ENCODE peak calls at places on chromosomes 1 and 21, in eight cellular contexts. A is sigmoid colon, X is stomach, W is K562, Z is breast epithelium, I is esophagus muscularis mucosa, K is transverse colon, E is GM12878. V is an unnamed sample.

GRCh38 chr21:14712121-14712520 is 166.0 kb upstream of the SAMSN1 start:
- DNase-seq in E (no peak), A (no peak), X (no peak), Z (no peak), K (no peak), W (no peak), I (no peak), V (no peak)

GRCh38 chr1:234433563-234434285 is 45.3 kb downstream of the TARBP1 start:
- DNase-seq in E (peak), A (no peak), X (no peak), Z (no peak), K (no peak), I (no peak), W (peak), V (no peak)

GRCh38 chr21:16079830-16080229 is 350.0 kb downstream of the USP25 start:
- DNase-seq in X (no peak), Z (no peak), W (no peak), K (no peak), E (no peak), A (no peak), I (no peak), V (no peak)

GRCh38 chr1:15501208-15502032 is 22.6 kb downstream of the CASP9 start:
- DNase-seq in W (peak), K (peak), A (no peak), X (peak), Z (no peak), I (no peak), E (no peak), V (peak)

GRCh38 chr21:46213620-46214286 is 14.8 kb downstream of the LSS start:
- DNase-seq in E (no peak), A (peak), K (no peak), Z (peak), W (no peak), I (no peak), X (no peak), V (no peak)

GRCh38 chr1:104671684-104672353 is 922.1 kb downstream of the AMY1C start:
- DNase-seq in K (no peak), W (no peak), E (no peak), A (no peak), X (no peak), Z (no peak), I (no peak), V (no peak)

GRCh38 chr1:239302716-239303115 is 83.7 kb upstream of the CHRM3 start:
- DNase-seq in X (no peak), I (no peak), E (no peak), K (no peak), A (no peak), Z (no peak), W (no peak), V (no peak)

GRCh38 chr1:76782777-76783176 is 84.5 kb upstream of the ST6GALNAC5 start:
- DNase-seq in K (no peak), Z (no peak), I (peak), E (no peak), A (no peak), X (no peak), W (no peak), V (no peak)

GRCh38 chr1:39411526-39411925 is 79.9 kb upstream of the BMP8A start:
- DNase-seq in A (no peak), I (no peak), Z (no peak), X (no peak), K (no peak), W (no peak), E (no peak), V (no peak)

GRCh38 chr1:109113787-109114568 is at the start of gene ELAPOR1:
- DNase-seq in E (no peak), W (no peak), A (no peak), K (peak), I (no peak), Z (peak), X (peak), V (no peak)

GRCh38 chr1:100100202-100100601 is 32.5 kb downstream of the SASS6 start:
- DNase-seq in E (no peak), W (no peak), A (no peak), X (no peak), K (no peak), Z (no peak), I (no peak), V (no peak)

GRCh38 chr1:94044290-94044790 is 76.6 kb downstream of the ABCA4 start:
- DNase-seq in I (no peak), E (no peak), W (no peak), K (peak), Z (peak), A (no peak), X (peak), V (no peak)

GRCh38 chr1:201389066-201389465 is 10.1 kb downstream of the LAD1 start:
- DNase-seq in W (no peak), I (no peak), X (no peak), A (no peak), E (no peak), K (no peak), Z (no peak), V (no peak)

GRCh38 chr1:18322353-18323032 is 158.2 kb upstream of the KLHDC7A start:
- DNase-seq in X (no peak), Z (no peak), I (no peak), E (no peak), W (peak), A (no peak), K (no peak), V (no peak)

GRCh38 chr1:154410185-154410827 is 5.2 kb downstream of the IL6R start:
- DNase-seq in X (no peak), E (no peak), A (no peak), Z (no peak), I (no peak), W (no peak), K (no peak), V (no peak)

GRCh38 chr1:159945483-159946241 is at the start of gene IGSF9:
- DNase-seq in E (no peak), I (no peak), X (peak), Z (peak), W (peak), K (peak), A (peak), V (no peak)

GRCh38 chr1:220221670-220222069 is 50.6 kb downstream of the RAB3GAP2 start:
- DNase-seq in W (no peak), X (no peak), E (no peak), I (no peak), K (no peak), A (no peak), Z (no peak), V (no peak)

GRCh38 chr1:193303849-193304248 is 117.4 kb upstream of the B3GALT2 start:
- DNase-seq in E (no peak), A (no peak), W (no peak), K (no peak), I (no peak), X (no peak), Z (no peak), V (no peak)

GRCh38 chr1:12552951-12553921 is 64.8 kb downstream of the DHRS3 start:
- DNase-seq in Z (no peak), A (peak), I (no peak), K (no peak), E (no peak), W (no peak), X (no peak), V (no peak)

GRCh38 chr1:178541829-178542553 is 29.1 kb downstream of the TEX35 start:
- DNase-seq in A (no peak), E (no peak), K (peak), W (peak), I (no peak), X (peak), Z (no peak), V (peak)

GRCh38 chr1:116352349-116352813 is 20.7 kb upstream of the ATP1A1 start:
- DNase-seq in I (peak), Z (no peak), K (no peak), E (no peak), A (no peak), W (no peak), X (no peak), V (no peak)

GRCh38 chr1:225767591-225768540 is 9.8 kb upstream of the SRP9 start:
- DNase-seq in K (peak), W (no peak), A (peak), E (no peak), Z (peak), I (no peak), X (peak), V (no peak)

GRCh38 chr1:60983701-60984065 is 98.7 kb upstream of the NFIA start:
- DNase-seq in A (no peak), E (no peak), K (no peak), X (no peak), W (no peak), Z (no peak), I (no peak), V (no peak)

GRCh38 chr1:235021321-235021720 is 107.3 kb downstream of the TOMM20 start:
- DNase-seq in W (no peak), E (no peak), A (peak), K (no peak), X (no peak), Z (no peak), I (no peak), V (no peak)

GRCh38 chr1:56297948-56298347 is 281.4 kb downstream of the PLPP3 start:
- DNase-seq in X (no peak), A (no peak), I (no peak), Z (no peak), E (no peak), K (no peak), W (no peak), V (no peak)

GRCh38 chr1:91171906-91172305 is 150.1 kb upstream of the ZNF644 start:
- DNase-seq in X (no peak), K (no peak), W (no peak), A (no peak), E (no peak), Z (no peak), I (peak), V (no peak)

GRCh38 chr1:228457017-228457395 is 30.2 kb upstream of the RNF187 start:
- DNase-seq in K (no peak), I (no peak), X (no peak), A (no peak), W (no peak), Z (no peak), E (no peak), V (no peak)

GRCh38 chr1:36137776-36138175 is 11.5 kb downstream of the TRAPPC3 start:
- DNase-seq in K (no peak), X (no peak), I (no peak), E (no peak), Z (no peak), A (no peak), W (no peak), V (no peak)

GRCh38 chr1:234871039-234871709 is 257.5 kb downstream of the TOMM20 start:
- DNase-seq in Z (no peak), E (no peak), I (no peak), K (no peak), X (no peak), W (peak), A (no peak), V (no peak)

GRCh38 chr1:240539031-240539430 is 72.9 kb downstream of the GREM2 start:
- DNase-seq in E (no peak), A (no peak), I (no peak), X (no peak), K (no peak), Z (no peak), W (no peak), V (no peak)

DNA sequence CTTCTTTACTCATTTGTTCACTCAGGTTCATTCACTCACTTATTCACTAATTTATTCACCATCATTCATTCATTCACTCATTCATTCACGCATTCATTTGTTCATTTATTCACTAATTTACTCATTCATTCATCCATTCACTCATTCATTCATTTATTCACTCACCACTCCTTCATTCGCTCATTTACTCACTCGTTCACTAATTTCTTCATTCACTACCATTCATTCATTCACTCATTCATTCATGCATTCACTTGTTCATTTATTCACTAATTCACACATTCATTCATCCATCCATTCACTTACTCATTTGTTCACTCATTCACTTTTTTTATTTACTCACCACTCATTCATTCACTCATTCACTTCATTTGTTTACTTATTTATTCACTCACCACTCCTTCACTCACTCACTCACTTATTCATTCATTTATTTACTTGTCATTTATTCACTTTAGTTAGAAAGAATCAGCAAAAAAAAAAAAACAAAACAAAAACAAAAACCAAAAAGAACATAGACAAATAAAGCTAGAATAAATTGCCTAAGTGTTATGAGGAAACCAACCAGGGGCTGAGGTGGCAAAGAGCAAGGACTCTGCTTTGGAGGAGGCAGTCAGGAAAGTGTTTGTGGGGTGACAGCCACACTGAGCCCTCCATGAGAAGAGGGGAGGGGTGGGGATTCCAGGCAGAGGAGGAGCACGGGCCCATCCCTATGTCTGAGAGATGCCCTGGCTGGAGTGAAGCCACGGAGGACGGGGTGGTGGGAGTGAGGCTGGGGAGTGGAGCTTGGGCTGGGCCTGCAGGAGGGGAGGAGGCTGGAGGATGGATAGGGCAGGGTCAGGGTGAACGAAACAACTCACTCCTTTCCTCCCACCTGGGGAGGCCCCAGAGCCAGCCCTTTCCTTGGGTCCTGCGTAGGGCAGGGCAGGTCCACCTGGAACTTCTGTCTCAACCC is 129.2 kb upstream of the WNT4 start:
- DNase-seq in I (no peak), W (no peak), K (no peak), E (no peak), X (no peak), Z (no peak), A (no peak), V (no peak)
- TF ChIP-seq POLR2AphosphoS5 in I (no peak), W (no peak), K (no peak), E (no peak), X (no peak), Z (no peak), A (no peak), V (no peak)

GRCh38 chr1:2941907-2942306 is 79.4 kb upstream of the ACTRT2 start:
- DNase-seq in A (peak), W (no peak), K (no peak), I (no peak), Z (no peak), X (no peak), E (no peak), V (no peak)

GRCh38 chr1:2942410-2942809 is 78.9 kb upstream of the ACTRT2 start:
- DNase-seq in W (no peak), K (no peak), A (peak), X (no peak), I (no peak), E (no peak), Z (no peak), V (no peak)

GRCh38 chr1:2941040-2941439 is 80.2 kb upstream of the ACTRT2 start:
- DNase-seq in I (no peak), W (no peak), K (no peak), X (no peak), A (peak), E (no peak), Z (no peak), V (no peak)

GRCh38 chr1:2939041-2939552 is 82.2 kb upstream of the ACTRT2 start:
- DNase-seq in I (no peak), K (no peak), W (no peak), Z (no peak), A (no peak), X (no peak), E (no peak), V (no peak)

GRCh38 chr1:2940178-2940577 is 81.1 kb upstream of the ACTRT2 start:
- DNase-seq in E (no peak), X (no peak), W (no peak), K (no peak), I (no peak), Z (no peak), A (no peak), V (no peak)
- TF ChIP-seq POLR2A in E (no peak), X (no peak), W (no peak), K (no peak), I (no peak), Z (no peak), A (no peak), V (no peak)

GRCh38 chr1:205545991-205546390 is 41.5 kb downstream of the CDK18 start:
- DNase-seq in K (peak), Z (no peak), I (no peak), A (no peak), E (no peak), W (no peak), X (peak), V (no peak)

GRCh38 chr1:205547932-205548827 is 43.7 kb downstream of the CDK18 start:
- DNase-seq in X (peak), K (peak), A (peak), I (no peak), W (no peak), Z (no peak), E (no peak), V (no peak)

GRCh38 chr1:205545001-205545919 is 40.8 kb downstream of the CDK18 start:
- DNase-seq in A (no peak), W (no peak), K (peak), X (peak), I (no peak), E (no peak), Z (no peak), V (no peak)

GRCh38 chr1:205543351-205544305 is 39.2 kb downstream of the CDK18 start:
- DNase-seq in A (peak), K (peak), Z (peak), I (no peak), W (peak), E (no peak), X (peak), V (no peak)

DNA sequence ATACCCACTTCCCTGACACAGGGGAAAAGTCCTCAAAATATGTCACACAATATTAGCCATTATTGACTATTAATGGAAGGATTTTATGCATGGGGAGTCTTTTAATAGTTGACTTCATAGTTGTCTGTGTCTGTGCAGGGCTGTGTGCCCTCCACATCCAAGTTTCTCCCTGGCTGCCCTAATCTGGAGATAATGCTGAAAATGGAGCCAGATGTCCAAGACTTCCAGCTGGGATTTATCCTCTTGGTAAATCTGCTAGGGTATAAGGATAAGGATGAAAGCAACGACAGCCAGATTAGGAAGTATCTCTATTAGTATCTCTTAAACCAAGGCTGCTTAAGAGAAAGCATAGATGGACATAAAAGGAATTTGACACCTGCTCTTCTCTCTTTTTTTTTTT is 42.1 kb downstream of the CDK18 start:
- DNase-seq in I (no peak), K (no peak), W (no peak), A (no peak), Z (no peak), E (no peak), X (no peak), V (no peak)
- TF ChIP-seq POLR2AphosphoS5 in I (no peak), K (no peak), W (no peak), A (no peak), Z (no peak), E (no peak), X (no peak), V (no peak)

DNA sequence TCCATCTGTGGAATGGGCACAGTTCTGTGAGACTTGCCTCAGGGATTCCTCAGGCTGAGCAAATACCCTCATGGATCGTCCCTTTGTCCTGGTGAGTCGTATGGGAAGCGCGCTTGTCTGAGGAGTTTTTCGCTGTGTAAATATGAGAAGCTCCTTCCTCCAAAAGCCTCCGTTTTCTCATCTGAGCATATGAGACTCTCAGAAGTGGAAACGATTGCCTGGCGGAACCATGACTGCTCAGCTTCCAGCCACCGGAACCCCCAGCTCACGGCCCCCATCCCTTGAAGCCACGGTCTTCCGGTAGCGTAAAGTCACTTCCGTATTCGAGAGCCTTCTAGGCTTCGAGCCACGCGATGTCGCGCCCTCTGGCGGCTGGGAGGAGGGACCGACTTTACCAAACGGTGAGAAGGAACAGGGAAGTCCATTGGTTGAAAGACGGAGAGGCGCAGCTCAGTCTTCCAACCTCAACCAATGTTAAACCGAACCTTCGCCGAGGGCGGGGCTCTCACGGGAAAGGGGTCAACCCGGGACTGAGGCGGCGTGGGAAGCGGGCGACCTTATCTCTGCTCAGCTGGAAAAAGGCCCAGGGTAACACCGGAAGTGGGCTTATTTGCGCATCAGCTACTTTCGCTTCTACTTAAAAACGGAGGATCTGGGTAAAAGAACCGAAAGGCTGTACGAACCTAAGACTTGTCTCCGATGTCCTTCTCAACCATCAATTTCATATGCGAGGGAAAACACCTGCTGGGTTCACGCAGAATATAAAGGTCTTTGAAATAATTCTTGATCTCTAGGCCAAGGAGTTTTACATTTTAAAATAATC is 46.3 kb downstream of the AZIN2 start:
- DNase-seq in W (peak), Z (peak), I (peak), A (peak), X (peak), K (peak), E (peak), V (peak)
- TF ChIP-seq POLR2A in W (peak), Z (peak), I (no peak), A (peak), X (no peak), K (peak), E (peak), V (peak)

V was measured in GM12891.